ENCODE peak calls at places on chromosomes 11 and 22, in six cellular contexts. One of them, this sample, is unnamed.

GRCh38 chr22:39242389-39242808 is 2.4 kb downstream of the PDGFB start:
- DNase-seq in RCC 7860: no peak
- DNase-seq in activated B cell treated with CpG ODN at 0.5 μM for 24 hours: no peak
- DNase-seq in substantia nigra: no peak
- DNase-seq in NAMALWA: no peak
- DNase-seq in stomach: no peak
- DNase-seq in this sample: no peak

GRCh38 chr22:27845603-27846100 is 44.1 kb upstream of the MN1 start:
- DNase-seq in substantia nigra: no peak
- DNase-seq in RCC 7860: no peak
- DNase-seq in activated B cell treated with CpG ODN at 0.5 μM for 24 hours: no peak
- DNase-seq in NAMALWA: no peak
- DNase-seq in stomach: no peak
- DNase-seq in this sample: peak; percentile 18

GRCh38 chr11:61541568-61541967 is 33.0 kb downstream of the LRRC10B start:
- DNase-seq in NAMALWA: no peak
- DNase-seq in stomach: no peak
- DNase-seq in RCC 7860: no peak
- DNase-seq in activated B cell treated with CpG ODN at 0.5 μM for 24 hours: no peak
- DNase-seq in substantia nigra: no peak
- DNase-seq in this sample: no peak

GRCh38 chr22:23622634-23623033 is 9.5 kb downstream of the DRICH1 start:
- DNase-seq in RCC 7860: no peak
- DNase-seq in stomach: no peak
- DNase-seq in activated B cell treated with CpG ODN at 0.5 μM for 24 hours: no peak
- DNase-seq in NAMALWA: no peak
- DNase-seq in substantia nigra: no peak
- DNase-seq in this sample: no peak

GRCh38 chr11:134819026-134819425 is 407.0 kb upstream of the B3GAT1 start:
- DNase-seq in NAMALWA: no peak
- DNase-seq in substantia nigra: no peak
- DNase-seq in activated B cell treated with CpG ODN at 0.5 μM for 24 hours: no peak
- DNase-seq in stomach: no peak
- DNase-seq in RCC 7860: no peak
- DNase-seq in this sample: no peak

GRCh38 chr11:93528757-93529639 is 14.2 kb downstream of the SMCO4 start:
- DNase-seq in NAMALWA: no peak
- DNase-seq in substantia nigra: no peak
- DNase-seq in stomach: no peak
- DNase-seq in activated B cell treated with CpG ODN at 0.5 μM for 24 hours: no peak
- DNase-seq in RCC 7860: no peak
- DNase-seq in this sample: no peak

GRCh38 chr22:38467904-38468760 is at the start of gene KDELR3:
- DNase-seq in substantia nigra: no peak
- DNase-seq in stomach: peak; percentile 72
- DNase-seq in RCC 7860: peak; percentile 37
- DNase-seq in NAMALWA: no peak
- DNase-seq in activated B cell treated with CpG ODN at 0.5 μM for 24 hours: peak; percentile 48
- DNase-seq in this sample: peak; percentile 70

GRCh38 chr11:71525938-71526495 is 1.1 kb upstream of the KRTAP5-7 start:
- DNase-seq in stomach: no peak
- DNase-seq in substantia nigra: no peak
- DNase-seq in activated B cell treated with CpG ODN at 0.5 μM for 24 hours: no peak
- DNase-seq in NAMALWA: no peak
- DNase-seq in RCC 7860: no peak
- DNase-seq in this sample: peak; percentile 45